ENCODE peak calls at places on chromosomes 2 and 18, in four cellular contexts. O, F, H and Y are unnamed samples.

GRCh38 chr2:179338681-179339080 is 74.0 kb upstream of the SESTD1 start:
- DNase-seq in O (no peak), F (no peak), H (no peak), Y (no peak)

GRCh38 chr2:32284321-32284720 is 6.6 kb downstream of the YIPF4 start:
- DNase-seq in O (no peak), F (no peak), H (no peak), Y (no peak)

GRCh38 chr2:203994735-203995134 is 58.2 kb downstream of the ICOS start:
- DNase-seq in O (no peak), F (no peak), H (no peak), Y (no peak)

GRCh38 chr2:144133881-144134280 is 386.0 kb downstream of the ZEB2 start:
- DNase-seq in O (no peak), F (no peak), H (no peak), Y (no peak)

GRCh38 chr18:62131305-62131909 is 55.4 kb downstream of the PIGN start:
- DNase-seq in O (peak), F (peak), H (peak), Y (peak)

GRCh38 chr2:6526093-6526824 is 339.4 kb downstream of the CMPK2 start:
- DNase-seq in O (no peak), F (no peak), H (no peak), Y (no peak)

GRCh38 chr2:215619022-215619958 is 183.4 kb upstream of the FN1 start:
- DNase-seq in O (no peak), F (peak), H (no peak), Y (no peak)

GRCh38 chr18:4352746-4353522 is 102.2 kb downstream of the DLGAP1 start:
- DNase-seq in O (no peak), F (no peak), H (no peak), Y (no peak)

GRCh38 chr2:222943820-222944219 is 83.0 kb downstream of the ACSL3 start:
- DNase-seq in O (no peak), F (no peak), H (no peak), Y (no peak)